ENCODE peak calls at places on chromosomes 4 and X, in four cellular contexts. E, L, Y and N are unnamed samples.
A peak's percentile ranks its signal among the peaks of the same experiment; 100 is the strongest.

GRCh38 chr4:83362492-83363329 is 28.1 kb upstream of the HPSE start:
- DNase-seq in E (no peak), L (peak; percentile 6), Y (peak; percentile 34), N (no peak)

GRCh38 chr4:3611778-3612177 is 79.6 kb upstream of the LRPAP1 start:
- DNase-seq in E (no peak), L (no peak), Y (no peak), N (no peak)

GRCh38 chr4:53130896-53131561 is 234.8 kb downstream of the SCFD2 start:
- DNase-seq in E (no peak), L (no peak), Y (no peak), N (no peak)

GRCh38 chr4:102525099-102525498 is 23.9 kb downstream of the NFKB1 start:
- DNase-seq in E (no peak), L (no peak), Y (no peak), N (no peak)

GRCh38 chr4:75673959-75674328 is 733 bp upstream of the G3BP2 start:
- DNase-seq in E (no peak), L (no peak), Y (no peak), N (no peak)

GRCh38 chr4:119284876-119285611 is 36.9 kb downstream of the FABP2 start:
- DNase-seq in E (no peak), L (no peak), Y (peak; percentile 18), N (no peak)

GRCh38 chr4:105625214-105625613 is 72.8 kb downstream of the ARHGEF38 start:
- DNase-seq in E (no peak), L (no peak), Y (no peak), N (no peak)

GRCh38 chr4:169663894-169664293 is 43.5 kb downstream of the CLCN3 start:
- DNase-seq in E (no peak), L (no peak), Y (no peak), N (no peak)

GRCh38 chrX:63930140-63930539 is 145.1 kb upstream of the ARHGEF9 start:
- DNase-seq in E (no peak), L (no peak), Y (no peak), N (no peak)

GRCh38 chrX:123277821-123278220 is 93.7 kb downstream of the GRIA3 start:
- DNase-seq in E (no peak), L (no peak), Y (peak; percentile 9), N (no peak)

GRCh38 chr4:5378002-5378401 is 326.7 kb downstream of the STK32B start:
- DNase-seq in E (no peak), L (no peak), Y (peak; percentile 10), N (no peak)

GRCh38 chr4:38949416-38950051 is 81.9 kb downstream of the FAM114A1 start:
- DNase-seq in E (no peak), L (no peak), Y (peak; percentile 20), N (peak; percentile 78)

GRCh38 chr4:155402941-155403340 is 26.2 kb upstream of the MAP9 start:
- DNase-seq in E (no peak), L (no peak), Y (no peak), N (no peak)

GRCh38 chrX:103157511-103158316 is 57.2 kb upstream of the BEX4 start:
- DNase-seq in E (no peak), L (no peak), Y (peak; percentile 11), N (no peak)

GRCh38 chrX:39611468-39611867 is 486.3 kb downstream of the BCOR start:
- DNase-seq in E (no peak), L (no peak), Y (no peak), N (no peak)

GRCh38 chrX:39616098-39616729 is 481.5 kb downstream of the BCOR start:
- DNase-seq in E (no peak), L (no peak), Y (peak; percentile 51), N (no peak)

GRCh38 chrX:39613508-39613921 is 484.2 kb downstream of the BCOR start:
- DNase-seq in E (no peak), L (no peak), Y (peak; percentile 27), N (no peak)

GRCh38 chrX:39614680-39614998 is 483.1 kb downstream of the BCOR start:
- DNase-seq in E (no peak), L (no peak), Y (no peak), N (no peak)

GRCh38 chrX:39613997-39614679 is 483.6 kb downstream of the BCOR start:
- DNase-seq in E (no peak), L (no peak), Y (peak; percentile 75), N (no peak)
- H3K4me3 ChIP-seq in E (no peak overlapping the region), L (no peak overlapping the region), Y (peak overlapping the region; percentile 47), N (peak overlapping the region; percentile 39)

GRCh38 chrX:47650164-47651042 is at the start of gene ELK1:
- DNase-seq in E (peak; percentile 96), L (peak; percentile 94), Y (peak; percentile 97), N (peak; percentile 89)

GRCh38 chrX:47649781-47650163 is 591 bp downstream of the ELK1 start:
- DNase-seq in E (no peak), L (no peak), Y (no peak), N (no peak)

GRCh38 chrX:47649302-47649701 is 1.1 kb downstream of the ELK1 start:
- DNase-seq in E (no peak), L (no peak), Y (no peak), N (no peak)

GRCh38 chrX:47648376-47648775 is 2.0 kb downstream of the ELK1 start:
- DNase-seq in E (no peak), L (no peak), Y (no peak), N (no peak)

DNA sequence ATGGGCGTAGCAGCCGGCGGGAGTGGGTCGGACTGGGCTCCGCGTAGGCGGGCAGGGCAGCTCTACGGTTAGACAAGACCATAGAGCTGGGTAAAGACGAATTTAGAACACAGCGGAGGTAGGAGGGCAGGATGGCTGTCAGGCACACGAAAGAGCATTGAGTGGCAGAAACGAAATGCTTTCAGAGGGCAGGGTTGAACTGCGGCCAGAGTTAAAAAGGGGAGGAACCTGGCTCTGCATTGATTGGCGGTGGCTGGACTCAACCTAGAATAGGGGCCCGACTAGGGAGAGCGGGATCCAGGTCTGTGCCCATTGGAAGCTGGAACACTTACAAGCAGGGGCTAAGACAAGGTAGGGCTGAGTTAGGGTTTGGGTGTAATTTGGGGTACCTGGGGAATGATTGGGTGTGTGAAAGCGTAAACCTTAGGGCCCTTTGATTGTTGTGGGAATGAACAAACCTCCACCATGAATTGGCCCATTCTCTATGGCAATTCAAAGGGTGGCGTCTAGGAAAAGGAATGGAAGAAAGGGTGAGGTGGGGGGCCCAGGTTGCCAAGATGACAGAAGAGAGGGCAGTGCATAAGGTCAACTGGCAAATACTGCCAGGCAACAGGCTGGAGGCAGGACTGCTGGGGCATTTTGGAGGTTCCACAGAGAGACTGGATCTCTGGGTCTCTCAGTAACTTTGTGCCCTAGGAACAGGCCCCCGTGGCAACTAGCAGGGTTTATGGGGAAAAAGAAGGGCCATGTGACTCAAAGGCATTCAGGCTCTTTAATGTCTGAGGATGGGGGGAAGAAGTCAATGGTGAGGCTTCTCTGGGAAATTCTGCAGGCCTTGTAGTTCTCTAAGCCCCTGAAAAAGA is 911 bp upstream of the ELK1 start:
- DNase-seq in E (no peak), L (no peak), Y (no peak), N (no peak)
- H3K4me3 ChIP-seq in E (no peak overlapping the region), L (peak overlapping the region; percentile 28), Y (peak overlapping the region; percentile 38), N (peak overlapping the region; percentile 66)

DNA sequence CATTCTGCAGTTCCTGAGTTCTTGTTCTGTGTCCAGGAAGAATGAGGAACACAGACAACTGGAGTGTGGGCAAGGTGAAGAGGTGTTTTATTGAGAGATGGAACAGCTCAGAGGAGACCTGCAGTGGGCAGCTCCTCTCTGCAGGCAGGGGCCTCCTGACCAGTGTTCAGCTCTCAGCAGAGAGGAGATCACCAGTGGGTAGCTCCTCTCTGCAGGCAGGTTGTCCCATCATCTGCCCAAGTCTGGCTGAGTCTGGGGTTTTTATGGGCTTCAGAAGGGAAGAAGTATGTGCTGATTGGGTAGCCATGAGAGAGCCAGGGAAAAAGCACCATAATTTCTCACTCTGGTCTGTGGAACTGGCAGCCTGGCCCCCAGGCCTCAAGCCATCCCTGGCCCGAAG is 56.0 kb upstream of the RASGEF1B start:
- DNase-seq in E (no peak), L (no peak), Y (no peak), N (no peak)
- H3K4me3 ChIP-seq in E (no peak overlapping the region), L (no peak overlapping the region), Y (no peak overlapping the region), N (no peak overlapping the region)

DNA sequence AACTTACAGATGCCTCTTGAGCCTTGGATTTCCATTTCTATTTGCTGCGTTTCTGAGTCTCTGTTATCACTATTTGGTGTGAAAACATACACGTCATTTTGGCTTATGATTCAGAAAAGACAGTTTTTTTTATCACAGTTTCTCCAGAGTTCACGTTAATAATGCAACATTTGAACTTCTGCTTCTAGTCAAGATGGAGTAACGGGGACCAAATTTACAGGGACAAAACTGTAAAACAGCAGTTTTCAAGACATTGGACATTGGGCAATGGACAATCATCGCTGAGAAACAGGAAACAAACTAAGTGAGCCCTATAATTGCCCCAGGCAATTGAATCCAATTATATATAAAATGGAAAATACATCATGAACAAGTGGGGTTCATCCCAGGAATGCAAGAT is 36.2 kb upstream of the TASL start:
- DNase-seq in E (no peak), L (no peak), Y (no peak), N (no peak)
- H3K4me3 ChIP-seq in E (no peak overlapping the region), L (no peak overlapping the region), Y (no peak overlapping the region), N (no peak overlapping the region)

GRCh38 chr4:131013226-131013625 is 1917.3 kb downstream of the C4orf33 start:
- DNase-seq in E (no peak), L (no peak), Y (no peak), N (no peak)
- H3K4me3 ChIP-seq in E (no peak overlapping the region), L (no peak overlapping the region), Y (no peak overlapping the region), N (no peak overlapping the region)

DNA sequence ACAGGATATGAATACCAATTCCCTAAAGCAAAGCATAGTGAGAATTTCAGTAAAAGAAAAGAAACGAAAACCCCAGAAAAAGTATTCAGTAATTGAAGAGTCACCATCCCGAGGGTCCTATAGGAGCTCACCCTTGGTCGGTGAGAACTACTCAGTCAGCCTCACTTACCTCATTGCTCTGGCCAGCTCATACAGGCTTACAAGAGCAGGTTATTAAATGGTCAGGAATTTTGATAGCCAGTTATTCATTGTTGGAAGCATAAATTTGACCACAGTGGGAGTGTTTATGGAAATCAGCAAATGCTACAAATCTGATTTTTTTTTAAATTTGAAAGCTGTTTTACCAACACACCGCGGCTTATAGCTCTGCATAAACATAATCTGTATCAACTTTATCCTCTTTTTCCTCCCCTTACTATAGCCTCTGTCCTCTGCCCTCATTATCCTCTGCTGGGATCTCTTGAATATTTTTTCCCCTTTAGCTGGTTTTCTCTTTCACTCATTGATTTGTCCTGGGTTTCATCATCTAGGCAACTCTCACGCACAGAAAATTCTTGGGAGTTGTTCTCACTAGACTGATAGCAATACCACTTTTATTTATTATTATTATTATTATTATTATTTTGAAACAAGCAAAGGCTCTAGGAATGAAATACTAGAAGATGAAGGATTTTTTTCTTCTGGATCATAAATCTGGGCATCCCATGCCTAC is 11.1 kb upstream of the CXCL2 start:
- DNase-seq in E (no peak), L (peak; percentile 71), Y (no peak), N (no peak)
- H3K4me3 ChIP-seq in E (no peak overlapping the region), L (no peak overlapping the region), Y (no peak overlapping the region), N (no peak overlapping the region)